ENCODE peak calls at places on chromosome 21, in nine cellular contexts. One of them, this sample, is unnamed. For H3K36me3, the result is how much of the 10 kb centered on the place peaks cover.

GRCh38 chr21:23624281-23624680 is 1983.0 kb downstream of the MRPL39 start:
- DNase-seq in lung: no peak
- DNase-seq in astrocyte: no peak
- DNase-seq in right lobe of liver: no peak
- DNase-seq in mesenchymal stem cell: no peak
- DNase-seq in heart left ventricle: no peak
- DNase-seq in suprapubic skin: no peak
- DNase-seq in neuronal stem cell: no peak
- DNase-seq in CD8-positive, alpha-beta memory T cell: no peak
- DNase-seq in this sample: no peak

GRCh38 chr21:16241500-16241963 is 511.8 kb downstream of the USP25 start:
- DNase-seq in lung: no peak
- DNase-seq in astrocyte: no peak
- DNase-seq in right lobe of liver: no peak
- DNase-seq in mesenchymal stem cell: peak
- DNase-seq in heart left ventricle: no peak
- DNase-seq in suprapubic skin: no peak
- DNase-seq in neuronal stem cell: peak
- DNase-seq in CD8-positive, alpha-beta memory T cell: no peak
- DNase-seq in this sample: no peak

GRCh38 chr21:41521489-41522027 is 13.6 kb upstream of the TMPRSS2 start:
- DNase-seq in lung: no peak
- DNase-seq in astrocyte: no peak
- DNase-seq in right lobe of liver: no peak
- DNase-seq in mesenchymal stem cell: no peak
- DNase-seq in heart left ventricle: no peak
- DNase-seq in suprapubic skin: no peak
- DNase-seq in neuronal stem cell: no peak
- DNase-seq in CD8-positive, alpha-beta memory T cell: no peak
- DNase-seq in this sample: no peak

GRCh38 chr21:41164981-41165650 is 2.8 kb upstream of the BACE2 start:
- DNase-seq in lung: no peak
- DNase-seq in astrocyte: peak
- DNase-seq in right lobe of liver: peak
- DNase-seq in mesenchymal stem cell: no peak
- DNase-seq in heart left ventricle: no peak
- DNase-seq in suprapubic skin: peak
- DNase-seq in neuronal stem cell: no peak
- DNase-seq in CD8-positive, alpha-beta memory T cell: no peak
- DNase-seq in this sample: peak

GRCh38 chr21:17981060-17981459 is 161.9 kb upstream of the C21orf91 start:
- DNase-seq in lung: no peak
- DNase-seq in astrocyte: no peak
- DNase-seq in right lobe of liver: no peak
- DNase-seq in mesenchymal stem cell: no peak
- DNase-seq in heart left ventricle: no peak
- DNase-seq in suprapubic skin: no peak
- DNase-seq in neuronal stem cell: no peak
- DNase-seq in CD8-positive, alpha-beta memory T cell: no peak
- DNase-seq in this sample: no peak

GRCh38 chr21:34890258-34890723 is 158.8 kb downstream of the RUNX1 start:
- DNase-seq in lung: peak
- DNase-seq in astrocyte: no peak
- DNase-seq in right lobe of liver: no peak
- DNase-seq in mesenchymal stem cell: no peak
- DNase-seq in heart left ventricle: no peak
- DNase-seq in suprapubic skin: peak
- DNase-seq in neuronal stem cell: no peak
- DNase-seq in CD8-positive, alpha-beta memory T cell: no peak
- DNase-seq in this sample: no peak

GRCh38 chr21:20016431-20017005 is 981.7 kb upstream of the NCAM2 start:
- DNase-seq in lung: no peak
- DNase-seq in astrocyte: no peak
- DNase-seq in right lobe of liver: no peak
- DNase-seq in mesenchymal stem cell: no peak
- DNase-seq in heart left ventricle: no peak
- DNase-seq in suprapubic skin: no peak
- DNase-seq in neuronal stem cell: no peak
- DNase-seq in CD8-positive, alpha-beta memory T cell: no peak
- DNase-seq in this sample: no peak

GRCh38 chr21:34796518-34797201 is 127.9 kb downstream of the CLIC6 start:
- DNase-seq in lung: no peak
- DNase-seq in astrocyte: no peak
- DNase-seq in right lobe of liver: no peak
- DNase-seq in mesenchymal stem cell: no peak
- DNase-seq in heart left ventricle: no peak
- DNase-seq in suprapubic skin: no peak
- DNase-seq in neuronal stem cell: no peak
- DNase-seq in CD8-positive, alpha-beta memory T cell: no peak
- DNase-seq in this sample: no peak

GRCh38 chr21:46552274-46552673 is 52.6 kb downstream of the S100B start:
- DNase-seq in lung: peak
- DNase-seq in astrocyte: no peak
- DNase-seq in right lobe of liver: no peak
- DNase-seq in mesenchymal stem cell: no peak
- DNase-seq in heart left ventricle: no peak
- DNase-seq in suprapubic skin: no peak
- DNase-seq in neuronal stem cell: no peak
- DNase-seq in CD8-positive, alpha-beta memory T cell: no peak
- DNase-seq in this sample: no peak

GRCh38 chr21:46552865-46553379 is 52.0 kb downstream of the S100B start:
- DNase-seq in lung: peak
- DNase-seq in astrocyte: no peak
- DNase-seq in right lobe of liver: no peak
- DNase-seq in mesenchymal stem cell: no peak
- DNase-seq in heart left ventricle: no peak
- DNase-seq in suprapubic skin: no peak
- DNase-seq in neuronal stem cell: no peak
- DNase-seq in CD8-positive, alpha-beta memory T cell: no peak
- DNase-seq in this sample: no peak

GRCh38 chr21:46549650-46550049 is 55.2 kb downstream of the S100B start:
- DNase-seq in lung: peak
- DNase-seq in astrocyte: no peak
- DNase-seq in right lobe of liver: no peak
- DNase-seq in mesenchymal stem cell: no peak
- DNase-seq in heart left ventricle: no peak
- DNase-seq in suprapubic skin: no peak
- DNase-seq in neuronal stem cell: no peak
- DNase-seq in CD8-positive, alpha-beta memory T cell: no peak
- DNase-seq in this sample: no peak

GRCh38 chr21:46551636-46552241 is 53.1 kb downstream of the S100B start:
- DNase-seq in lung: peak
- DNase-seq in astrocyte: no peak
- DNase-seq in right lobe of liver: no peak
- DNase-seq in mesenchymal stem cell: no peak
- DNase-seq in heart left ventricle: no peak
- DNase-seq in suprapubic skin: no peak
- DNase-seq in neuronal stem cell: no peak
- DNase-seq in CD8-positive, alpha-beta memory T cell: peak
- DNase-seq in this sample: no peak

DNA sequence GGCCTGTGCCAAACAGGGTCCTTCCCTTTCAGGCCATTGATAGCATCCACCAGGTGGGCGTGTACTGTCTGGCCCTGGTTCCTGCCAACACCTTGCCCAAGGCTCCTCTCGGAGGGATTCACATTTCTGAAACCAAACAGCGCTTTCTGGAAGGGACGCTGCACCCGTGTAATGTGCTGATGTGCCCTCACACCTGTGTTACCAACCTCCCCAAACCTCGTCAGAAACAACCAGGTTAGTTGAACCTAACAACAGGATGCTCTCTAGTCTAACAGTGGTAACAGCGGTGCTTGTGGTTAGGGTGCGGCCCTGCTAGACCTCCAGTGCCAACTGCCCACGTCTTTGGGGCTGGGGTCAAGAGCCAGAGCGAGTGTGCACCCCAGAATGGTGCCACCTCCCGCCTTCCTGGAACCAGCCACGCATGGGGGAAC is 54.4 kb downstream of the S100B start:
- DNase-seq in lung: peak
- DNase-seq in astrocyte: no peak
- DNase-seq in right lobe of liver: no peak
- DNase-seq in mesenchymal stem cell: no peak
- DNase-seq in heart left ventricle: no peak
- DNase-seq in suprapubic skin: no peak
- DNase-seq in neuronal stem cell: no peak
- DNase-seq in CD8-positive, alpha-beta memory T cell: peak
- DNase-seq in this sample: no peak
- H3K36me3 ChIP-seq in lung: under half
- H3K36me3 ChIP-seq in astrocyte: under half
- H3K36me3 ChIP-seq in right lobe of liver: under half
- H3K36me3 ChIP-seq in mesenchymal stem cell: half or more
- H3K36me3 ChIP-seq in heart left ventricle: half or more
- H3K36me3 ChIP-seq in suprapubic skin: half or more
- H3K36me3 ChIP-seq in neuronal stem cell: under half
- H3K36me3 ChIP-seq in CD8-positive, alpha-beta memory T cell: under half
- H3K36me3 ChIP-seq in this sample: under half

GRCh38 chr21:31518580-31518979 is 140.9 kb upstream of the SOD1 start:
- DNase-seq in lung: no peak
- DNase-seq in astrocyte: no peak
- DNase-seq in right lobe of liver: no peak
- DNase-seq in mesenchymal stem cell: no peak
- DNase-seq in heart left ventricle: no peak
- DNase-seq in suprapubic skin: no peak
- DNase-seq in neuronal stem cell: no peak
- DNase-seq in CD8-positive, alpha-beta memory T cell: no peak
- DNase-seq in this sample: no peak

GRCh38 chr21:31524140-31524539 is 135.4 kb upstream of the SOD1 start:
- DNase-seq in lung: no peak
- DNase-seq in astrocyte: no peak
- DNase-seq in right lobe of liver: no peak
- DNase-seq in mesenchymal stem cell: no peak
- DNase-seq in heart left ventricle: no peak
- DNase-seq in suprapubic skin: no peak
- DNase-seq in neuronal stem cell: no peak
- DNase-seq in CD8-positive, alpha-beta memory T cell: no peak
- DNase-seq in this sample: no peak

GRCh38 chr21:31520506-31521163 is 138.9 kb upstream of the SOD1 start:
- DNase-seq in lung: no peak
- DNase-seq in astrocyte: peak
- DNase-seq in right lobe of liver: no peak
- DNase-seq in mesenchymal stem cell: peak
- DNase-seq in heart left ventricle: no peak
- DNase-seq in suprapubic skin: no peak
- DNase-seq in neuronal stem cell: no peak
- DNase-seq in CD8-positive, alpha-beta memory T cell: no peak
- DNase-seq in this sample: no peak

GRCh38 chr21:31517664-31518402 is 141.7 kb upstream of the SOD1 start:
- DNase-seq in lung: no peak
- DNase-seq in astrocyte: no peak
- DNase-seq in right lobe of liver: no peak
- DNase-seq in mesenchymal stem cell: no peak
- DNase-seq in heart left ventricle: no peak
- DNase-seq in suprapubic skin: no peak
- DNase-seq in neuronal stem cell: no peak
- DNase-seq in CD8-positive, alpha-beta memory T cell: no peak
- DNase-seq in this sample: no peak

GRCh38 chr21:31521515-31521914 is 138.0 kb upstream of the SOD1 start:
- DNase-seq in lung: no peak
- DNase-seq in astrocyte: no peak
- DNase-seq in right lobe of liver: no peak
- DNase-seq in mesenchymal stem cell: no peak
- DNase-seq in heart left ventricle: no peak
- DNase-seq in suprapubic skin: no peak
- DNase-seq in neuronal stem cell: no peak
- DNase-seq in CD8-positive, alpha-beta memory T cell: no peak
- DNase-seq in this sample: no peak
- H3K27ac ChIP-seq in lung: no peak
- H3K27ac ChIP-seq in astrocyte: no peak
- H3K27ac ChIP-seq in right lobe of liver: no peak
- H3K27ac ChIP-seq in mesenchymal stem cell: no peak
- H3K27ac ChIP-seq in heart left ventricle: no peak
- H3K27ac ChIP-seq in suprapubic skin: no peak
- H3K27ac ChIP-seq in neuronal stem cell: no peak
- H3K27ac ChIP-seq in CD8-positive, alpha-beta memory T cell: no peak
- H3K27ac ChIP-seq in this sample: no peak

DNA sequence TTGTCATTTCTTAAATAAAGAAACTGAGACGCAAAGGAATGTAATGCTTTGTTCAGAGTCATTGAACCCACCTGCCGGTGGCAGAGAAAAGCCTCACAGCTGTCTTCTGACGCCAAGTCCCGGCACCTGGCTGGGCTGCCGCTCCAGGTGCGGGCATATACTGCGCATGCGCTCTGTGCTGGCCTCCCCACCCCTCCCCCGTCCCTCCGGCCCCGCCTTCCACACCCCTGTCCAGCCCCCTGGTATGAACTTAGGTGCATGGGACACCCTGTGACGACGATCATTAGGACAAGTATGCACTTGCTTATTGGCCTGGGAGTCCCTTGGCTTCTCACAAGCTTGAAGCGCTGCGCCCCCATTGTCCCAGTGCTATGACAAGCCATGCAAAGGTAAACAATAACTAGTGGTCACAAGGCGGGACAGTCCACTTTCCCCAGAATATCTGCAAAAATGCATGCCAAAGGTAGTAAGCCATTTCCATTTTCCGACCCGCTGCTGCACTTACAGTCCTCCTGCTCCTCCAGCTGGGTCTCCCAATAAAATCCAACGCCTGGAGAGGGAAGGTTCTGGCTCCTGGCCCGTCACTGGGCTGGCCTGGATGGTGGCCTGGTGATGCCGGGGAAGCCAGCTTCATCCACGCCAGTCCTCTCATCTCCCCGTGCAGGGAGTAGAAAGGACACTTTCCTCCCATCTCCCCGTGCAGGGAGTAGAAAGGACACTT is 100.4 kb downstream of the PSMG1 start:
- DNase-seq in lung: no peak
- DNase-seq in astrocyte: no peak
- DNase-seq in right lobe of liver: no peak
- DNase-seq in mesenchymal stem cell: no peak
- DNase-seq in heart left ventricle: no peak
- DNase-seq in suprapubic skin: no peak
- DNase-seq in neuronal stem cell: no peak
- DNase-seq in CD8-positive, alpha-beta memory T cell: no peak
- DNase-seq in this sample: no peak
- H3K4me3 ChIP-seq in lung: no peak
- H3K4me3 ChIP-seq in astrocyte: no peak
- H3K4me3 ChIP-seq in right lobe of liver: no peak
- H3K4me3 ChIP-seq in mesenchymal stem cell: no peak
- H3K4me3 ChIP-seq in heart left ventricle: no peak
- H3K4me3 ChIP-seq in suprapubic skin: peak
- H3K4me3 ChIP-seq in neuronal stem cell: no peak
- H3K4me3 ChIP-seq in CD8-positive, alpha-beta memory T cell: no peak
- H3K4me3 ChIP-seq in this sample: no peak

DNA sequence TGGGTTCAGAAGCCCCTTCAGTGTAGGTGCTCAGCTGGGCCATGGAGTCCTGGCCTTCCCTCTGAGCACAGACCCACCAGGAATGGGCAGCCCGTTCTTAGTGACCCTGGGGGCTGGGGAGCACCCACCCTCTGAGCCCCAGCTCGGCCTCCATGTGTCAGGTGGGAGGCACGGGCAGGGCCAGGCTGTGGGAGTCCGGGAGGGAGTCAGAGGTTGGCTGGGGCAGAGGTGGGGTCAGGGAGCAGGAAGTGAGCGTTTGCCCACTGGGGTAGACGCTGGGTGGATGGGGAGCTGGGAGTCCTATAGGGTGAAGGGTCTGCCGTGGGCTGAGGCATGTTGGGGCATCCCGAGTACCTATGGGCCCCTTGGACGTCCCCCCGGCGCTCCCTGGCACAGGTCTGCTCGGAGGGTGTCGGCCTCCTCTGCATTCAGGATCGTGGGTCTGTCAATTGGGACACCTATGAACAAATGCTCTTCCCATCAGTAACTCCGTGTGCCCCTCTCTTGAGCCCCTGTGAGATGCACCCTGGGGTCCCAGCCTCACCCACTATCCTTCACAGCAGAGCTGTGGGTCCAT is 30.5 kb downstream of the COL18A1 start:
- DNase-seq in lung: no peak
- DNase-seq in astrocyte: no peak
- DNase-seq in right lobe of liver: no peak
- DNase-seq in mesenchymal stem cell: no peak
- DNase-seq in heart left ventricle: peak
- DNase-seq in suprapubic skin: no peak
- DNase-seq in neuronal stem cell: no peak
- DNase-seq in CD8-positive, alpha-beta memory T cell: no peak
- DNase-seq in this sample: no peak
- H3K36me3 ChIP-seq in lung: under half
- H3K36me3 ChIP-seq in astrocyte: under half
- H3K36me3 ChIP-seq in right lobe of liver: under half
- H3K36me3 ChIP-seq in mesenchymal stem cell: under half
- H3K36me3 ChIP-seq in heart left ventricle: under half
- H3K36me3 ChIP-seq in suprapubic skin: under half
- H3K36me3 ChIP-seq in neuronal stem cell: under half
- H3K36me3 ChIP-seq in CD8-positive, alpha-beta memory T cell: under half
- H3K36me3 ChIP-seq in this sample: under half

This sample was measured in testis.